ENCODE peak calls at places on chromosomes 3 and 15, in seven cellular contexts. Y is foreskin fibroblast, Q is heart right ventricle, Z is pancreas, J is choroid plexus epithelial cell, U is psoas muscle, V is dorsolateral prefrontal cortex. N is an unnamed sample.

GRCh38 chr3:100413619-100414018 is 12.3 kb downstream of the LNP1 start:
- DNase-seq in Z (no peak), Q (no peak), V (no peak), U (no peak), J (no peak), Y (no peak), N (no peak)

GRCh38 chr3:138059261-138059660 is 49.3 kb downstream of the CLDN18 start:
- DNase-seq in U (no peak), Z (no peak), Y (peak; percentile 37), Q (peak; percentile 20), J (no peak), V (no peak), N (no peak)

GRCh38 chr3:14418670-14419250 is 16.4 kb downstream of the SLC6A6 start:
- DNase-seq in J (no peak), Y (no peak), Q (no peak), V (no peak), U (no peak), Z (no peak), N (no peak)

GRCh38 chr15:94177112-94177511 is 54.2 kb upstream of the MCTP2 start:
- DNase-seq in J (no peak), U (no peak), Z (no peak), V (no peak), Y (peak; percentile 5), Q (no peak), N (no peak)

GRCh38 chr3:42300013-42300412 is 34.0 kb upstream of the CCK start:
- DNase-seq in U (no peak), Z (no peak), V (no peak), Q (peak; percentile 16), J (peak; percentile 67), Y (peak; percentile 66), N (no peak)

GRCh38 chr3:124117486-124117885 is 125.6 kb upstream of the ROPN1 start:
- DNase-seq in Y (peak; percentile 68), Q (no peak), V (no peak), J (peak; percentile 9), U (no peak), Z (no peak), N (no peak)

GRCh38 chr3:39724233-39724846 is 85.1 kb upstream of the MYRIP start:
- DNase-seq in U (no peak), Q (no peak), J (no peak), Y (no peak), V (no peak), Z (no peak), N (no peak)

GRCh38 chr15:59401810-59402569 is 29.3 kb upstream of the MYO1E start:
- DNase-seq in Z (no peak), U (no peak), Y (no peak), J (no peak), Q (no peak), V (no peak), N (no peak)

GRCh38 chr15:63791236-63791635 is 42.5 kb downstream of the HERC1 start:
- DNase-seq in V (no peak), Z (no peak), Y (peak; percentile 49), J (peak; percentile 46), U (no peak), Q (no peak), N (no peak)

GRCh38 chr3:69823710-69824109 is 84.4 kb downstream of the MITF start:
- DNase-seq in Q (no peak), V (no peak), Z (no peak), Y (peak; percentile 74), U (no peak), J (peak; percentile 50), N (no peak)

GRCh38 chr3:11384074-11384473 is 111.9 kb downstream of the ATG7 start:
- DNase-seq in Y (peak; percentile 28), Z (no peak), J (peak; percentile 70), V (no peak), Q (no peak), U (no peak), N (no peak)

GRCh38 chr3:9347086-9347485 is 15.8 kb upstream of the THUMPD3 start:
- DNase-seq in J (no peak), Z (no peak), U (no peak), Q (no peak), Y (peak; percentile 79), V (no peak), N (no peak)

GRCh38 chr3:122668930-122669730 is 11.5 kb upstream of the PARP14 start:
- DNase-seq in Q (no peak), Z (no peak), J (peak; percentile 81), V (no peak), Y (peak; percentile 82), U (no peak), N (no peak)

GRCh38 chr3:188796122-188796631 is 375.6 kb upstream of the TPRG1 start:
- DNase-seq in Y (peak; percentile 93), Q (peak; percentile 6), Z (no peak), U (no peak), J (peak; percentile 89), V (no peak), N (no peak)

GRCh38 chr3:69770976-69771634 is 31.8 kb downstream of the MITF start:
- DNase-seq in J (peak; percentile 13), U (no peak), Z (no peak), Q (no peak), V (no peak), Y (peak; percentile 62), N (no peak)

GRCh38 chr3:86895202-86895601 is 95.7 kb downstream of the VGLL3 start:
- DNase-seq in Y (peak; percentile 25), Q (no peak), J (peak; percentile 13), V (no peak), U (no peak), Z (no peak), N (no peak)

GRCh38 chr3:59257506-59257905 is 207.7 kb upstream of the CFAP20DC start:
- DNase-seq in Y (no peak), Z (no peak), Q (no peak), J (no peak), U (no peak), V (no peak), N (no peak)

GRCh38 chr3:73623996-73624362 is 762 bp downstream of the PDZRN3 start:
- DNase-seq in V (peak; percentile 25), U (peak; percentile 67), Z (peak; percentile 79), Y (peak; percentile 94), J (peak; percentile 74), Q (no peak), N (peak; percentile 70)

GRCh38 chr3:42229942-42230688 is 35.9 kb downstream of the CCK start:
- DNase-seq in Q (no peak), Y (peak; percentile 78), U (no peak), J (peak; percentile 73), Z (no peak), V (no peak), N (peak; percentile 50)

GRCh38 chr15:62844564-62845235 is 197.8 kb upstream of the TPM1 start:
- DNase-seq in V (no peak), Q (no peak), J (peak; percentile 55), U (no peak), Z (no peak), Y (no peak), N (no peak)

GRCh38 chr3:20080956-20081554 is 40.8 kb downstream of the KAT2B start:
- DNase-seq in Y (no peak), Z (peak; percentile 89), J (peak; percentile 13), Q (peak; percentile 86), U (peak; percentile 81), V (no peak), N (peak; percentile 82)

GRCh38 chr3:179969525-179969924 is 67.2 kb downstream of the PEX5L start:
- DNase-seq in U (no peak), Q (no peak), V (no peak), Y (peak; percentile 2), J (peak; percentile 17), Z (no peak), N (no peak)

GRCh38 chr3:65060904-65061303 is 373.1 kb upstream of the ADAMTS9 start:
- DNase-seq in Z (no peak), J (no peak), Y (no peak), U (no peak), Q (no peak), V (no peak), N (no peak)

GRCh38 chr3:39188271-39189149 is 3.9 kb downstream of the XIRP1 start:
- DNase-seq in V (no peak), Q (peak; percentile 6), Y (no peak), J (no peak), U (no peak), Z (no peak), N (no peak)

GRCh38 chr3:15527031-15527459 is 5.5 kb upstream of the COLQ start:
- DNase-seq in Q (no peak), Y (peak; percentile 9), V (no peak), U (no peak), J (peak; percentile 24), Z (no peak), N (peak; percentile 67)

GRCh38 chr15:35713733-35714132 is 167.8 kb upstream of the DPH6 start:
- DNase-seq in Q (no peak), Y (peak; percentile 55), V (no peak), J (peak; percentile 81), Z (no peak), U (no peak), N (no peak)
- H3K4me3 ChIP-seq in Q (no peak overlapping the region), Y (no peak overlapping the region), V (no peak overlapping the region), J (no peak overlapping the region), Z (no peak overlapping the region), U (no peak overlapping the region), N (no peak overlapping the region)

GRCh38 chr15:67834249-67834592 is 5.6 kb downstream of the RNU6-1 start:
- DNase-seq in Q (no peak), Y (peak; percentile 29), V (no peak), U (no peak), Z (no peak), J (no peak), N (no peak)
- H3K4me3 ChIP-seq in Q (peak overlapping the region; percentile 27), Y (no peak overlapping the region), V (peak overlapping the region; percentile 52), U (peak overlapping the region; percentile 51), Z (no peak overlapping the region), J (peak overlapping the region; percentile 22), N (peak overlapping the region; percentile 42)

GRCh38 chr15:83753872-83754493 is 100.1 kb downstream of the ADAMTSL3 start:
- DNase-seq in Q (no peak), U (no peak), J (no peak), Z (no peak), Y (no peak), V (no peak), N (no peak)
- H3K4me3 ChIP-seq in Q (no peak overlapping the region), U (no peak overlapping the region), J (no peak overlapping the region), Z (no peak overlapping the region), Y (no peak overlapping the region), V (no peak overlapping the region), N (no peak overlapping the region)

GRCh38 chr3:177476921-177477435 is 279.7 kb upstream of the TBL1XR1 start:
- DNase-seq in Q (no peak), Z (no peak), V (no peak), U (no peak), J (no peak), Y (no peak), N (no peak)

GRCh38 chr3:177482048-177482741 is 284.9 kb upstream of the TBL1XR1 start:
- DNase-seq in J (no peak), Q (no peak), Z (no peak), U (no peak), V (no peak), Y (peak; percentile 43), N (no peak)

GRCh38 chr3:177478170-177478859 is 281.0 kb upstream of the TBL1XR1 start:
- DNase-seq in J (peak; percentile 100), V (no peak), U (no peak), Q (peak; percentile 25), Y (peak; percentile 97), Z (no peak), N (no peak)

GRCh38 chr3:177481329-177481728 is 284.0 kb upstream of the TBL1XR1 start:
- DNase-seq in Z (no peak), U (no peak), J (no peak), V (no peak), Q (no peak), Y (no peak), N (no peak)

DNA sequence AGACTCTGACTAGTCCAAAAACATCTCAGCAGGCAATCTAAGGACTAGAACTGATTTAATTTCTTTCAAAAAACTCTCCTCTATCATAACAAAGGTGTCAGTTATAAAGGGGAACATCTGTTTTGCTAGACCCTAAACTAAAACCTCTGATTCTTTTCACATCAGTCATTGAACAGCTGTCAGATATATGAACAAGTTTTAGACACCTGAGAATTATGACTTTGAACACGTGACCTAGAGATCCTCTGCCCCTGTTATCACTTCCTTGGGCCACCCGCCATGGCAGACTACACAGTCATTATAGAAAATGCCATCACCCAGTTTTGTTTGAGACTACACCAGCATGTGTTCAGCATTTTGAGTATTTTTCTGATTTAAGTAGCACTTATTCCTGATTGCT is 282.3 kb upstream of the TBL1XR1 start:
- DNase-seq in Y (no peak), J (no peak), Q (no peak), Z (no peak), U (no peak), V (no peak), N (no peak)
- H3K4me3 ChIP-seq in Y (no peak overlapping the region), J (no peak overlapping the region), Q (no peak overlapping the region), Z (no peak overlapping the region), U (no peak overlapping the region), V (no peak overlapping the region), N (no peak overlapping the region)